ENCODE peak calls at places on chromosomes 3 and 15, in nine cellular contexts. B is body of pancreas, X is sigmoid colon, L is esophagus muscularis mucosa, T is ovary, Y is suprapubic skin, M is A549, S is IMR-90, C is gastrocnemius medialis. J is an unnamed sample.
A peak's percentile ranks its signal among the peaks of the same experiment; 100 is the strongest.

GRCh38 chr3:194632211-194632982 is 822 bp downstream of the TMEM44 start:
- DNase-seq in B (peak; percentile 17), X (peak; percentile 62), L (no peak), T (peak; percentile 30), Y (no peak), M (peak; percentile 24), S (peak; percentile 38), C (no peak), J (peak; percentile 83)

GRCh38 chr3:143998266-143998665 is 26.6 kb downstream of the DIPK2A start:
- DNase-seq in B (no peak), X (no peak), L (no peak), T (no peak), Y (no peak), M (no peak), S (peak; percentile 72), C (no peak), J (peak; percentile 19)

GRCh38 chr3:184566441-184567414 is 5.1 kb downstream of the EPHB3 start:
- DNase-seq in B (peak; percentile 60), X (no peak), L (no peak), T (no peak), Y (no peak), M (no peak), S (no peak), C (no peak), J (peak; percentile 74)

GRCh38 chr3:8891774-8892173 is 71.5 kb downstream of the RAD18 start:
- DNase-seq in B (no peak), X (no peak), L (no peak), T (no peak), Y (no peak), M (no peak), S (no peak), C (no peak), J (no peak)

GRCh38 chr15:80105193-80105984 is 45.9 kb downstream of the ZFAND6 start:
- DNase-seq in B (no peak), X (no peak), L (no peak), T (no peak), Y (no peak), M (no peak), S (peak; percentile 89), C (no peak), J (no peak)

GRCh38 chr3:107525954-107526305 is 3.2 kb downstream of the BBX start:
- DNase-seq in B (no peak), X (no peak), L (no peak), T (no peak), Y (no peak), M (no peak), S (no peak), C (no peak), J (no peak)

GRCh38 chr3:69197922-69198540 is 75.6 kb upstream of the LMOD3 start:
- DNase-seq in B (no peak), X (no peak), L (no peak), T (no peak), Y (no peak), M (no peak), S (no peak), C (no peak), J (no peak)

GRCh38 chr3:165192610-165193192 is 3.5 kb downstream of the SLITRK3 start:
- DNase-seq in B (no peak), X (no peak), L (no peak), T (no peak), Y (no peak), M (no peak), S (no peak), C (no peak), J (no peak)

GRCh38 chr15:73991260-73991659 is 835 bp downstream of the STOML1 start:
- DNase-seq in B (peak; percentile 54), X (peak; percentile 91), L (no peak), T (peak; percentile 74), Y (peak; percentile 83), M (no peak), S (no peak), C (no peak), J (no peak)

DNA sequence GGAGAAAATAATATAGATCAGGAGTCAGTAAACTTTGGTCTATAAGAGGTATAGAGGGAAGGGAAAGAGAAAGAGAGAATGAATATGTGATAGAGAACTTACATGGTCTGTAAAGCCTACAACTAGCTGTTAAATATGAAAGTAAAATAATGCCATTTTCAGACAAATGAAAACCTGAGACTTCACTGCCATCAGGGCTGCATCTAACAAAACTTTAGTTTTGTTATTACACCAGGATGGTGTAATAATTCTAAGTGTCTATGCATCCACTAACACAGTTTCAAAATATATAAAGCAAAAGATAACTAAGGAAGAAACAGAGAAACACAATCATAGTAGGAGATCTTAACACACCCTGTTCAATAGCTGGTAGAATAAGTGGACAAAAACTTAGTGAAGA is 217.7 kb downstream of the KLF13 start:
- DNase-seq in B (no peak), X (no peak), L (no peak), T (no peak), Y (no peak), M (no peak), S (no peak), C (no peak), J (no peak)
- H3K4me3 ChIP-seq in B (no peak overlapping the region), X (no peak overlapping the region), L (no peak overlapping the region), T (no peak overlapping the region), Y (no peak overlapping the region), M (no peak overlapping the region), S (no peak overlapping the region), C (no peak overlapping the region), J (no peak overlapping the region)

DNA sequence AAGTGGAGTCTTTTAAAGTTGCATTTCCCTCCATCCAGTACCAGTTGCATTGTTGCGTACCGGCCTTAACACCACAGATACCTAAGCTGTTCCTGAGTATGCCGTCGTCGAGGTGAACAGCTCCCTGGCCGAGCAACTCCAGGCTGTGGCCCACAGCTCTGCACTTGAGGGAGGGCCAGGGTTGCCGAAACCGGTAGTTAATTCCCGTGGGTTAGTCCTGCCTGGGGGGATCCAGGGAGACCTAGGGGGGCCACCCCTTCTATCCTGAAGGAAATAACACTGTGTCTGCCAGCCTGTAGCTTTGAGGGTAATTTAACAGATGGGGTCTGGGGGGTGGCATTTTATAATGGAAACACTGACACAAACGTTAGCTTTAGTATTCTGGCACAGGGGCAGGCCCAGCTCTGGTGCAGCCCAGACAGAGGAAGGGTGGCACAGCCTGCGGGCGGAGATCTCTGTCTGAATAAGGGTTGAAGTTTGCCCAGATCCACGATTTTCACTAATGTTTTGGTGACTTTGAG is 60.8 kb downstream of the RGMA start:
- DNase-seq in B (no peak), X (peak; percentile 68), L (no peak), T (peak; percentile 30), Y (peak; percentile 65), M (no peak), S (no peak), C (no peak), J (no peak)
- TF ChIP-seq POLR2A in B (no peak), X (no peak), L (no peak), T (no peak), Y (no peak), M (no peak), S (no peak), C (no peak), J (no peak)

GRCh38 chr3:64685800-64686445 is 1.9 kb downstream of the ADAMTS9 start:
- DNase-seq in B (peak; percentile 79), X (peak; percentile 99), L (peak; percentile 96), T (peak; percentile 98), Y (peak; percentile 91), M (peak; percentile 22), S (peak; percentile 88), C (peak; percentile 92), J (peak; percentile 88)
- TF ChIP-seq CTCF in B (no peak), X (peak; percentile 31), L (peak; percentile 64), T (peak; percentile 27), Y (peak; percentile 36), M (peak; percentile 14), S (peak; percentile 35), C (peak; percentile 49), J (no peak)

DNA sequence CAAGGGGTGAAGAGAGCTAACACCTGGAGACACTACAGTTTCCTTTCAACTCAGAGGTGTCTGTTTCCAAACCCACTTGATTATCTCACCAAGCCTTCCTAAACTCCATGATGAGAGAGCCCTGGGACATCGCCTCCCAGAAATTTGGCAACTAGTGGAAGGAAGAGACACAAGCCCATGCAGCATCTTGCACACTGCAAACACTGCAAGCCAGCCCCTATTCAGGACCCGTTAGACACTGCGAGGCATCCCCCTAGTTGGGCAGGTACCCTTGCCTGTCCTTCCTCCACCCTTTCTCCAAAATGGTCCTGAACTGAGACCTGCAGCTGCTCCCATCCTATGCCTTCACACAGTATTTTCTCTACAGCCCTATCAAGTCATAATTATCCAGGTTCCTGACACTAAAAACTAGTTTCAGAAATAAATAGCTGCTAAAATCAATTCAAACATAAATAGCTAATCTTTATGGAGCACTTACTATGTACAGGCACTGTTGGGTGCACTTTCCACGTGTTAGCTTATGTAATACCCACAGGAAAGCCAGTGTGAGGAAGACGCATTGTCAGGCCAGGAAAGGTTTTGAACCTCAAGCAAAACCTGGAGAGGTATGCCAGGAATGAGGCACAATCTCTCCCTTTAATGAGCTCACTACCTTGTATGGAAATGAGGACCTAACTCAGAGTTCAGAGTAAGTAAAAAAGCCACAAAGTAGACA is 2.8 kb downstream of the MAGI1 start:
- DNase-seq in B (no peak), X (no peak), L (no peak), T (no peak), Y (no peak), M (no peak), S (no peak), C (no peak), J (no peak)
- H3K4me3 ChIP-seq in B (no peak overlapping the region), X (peak overlapping the region; percentile 70), L (peak overlapping the region; percentile 71), T (no peak overlapping the region), Y (peak overlapping the region; percentile 71), M (no peak overlapping the region), S (no peak overlapping the region), C (peak overlapping the region; percentile 2), J (no peak overlapping the region)

DNA sequence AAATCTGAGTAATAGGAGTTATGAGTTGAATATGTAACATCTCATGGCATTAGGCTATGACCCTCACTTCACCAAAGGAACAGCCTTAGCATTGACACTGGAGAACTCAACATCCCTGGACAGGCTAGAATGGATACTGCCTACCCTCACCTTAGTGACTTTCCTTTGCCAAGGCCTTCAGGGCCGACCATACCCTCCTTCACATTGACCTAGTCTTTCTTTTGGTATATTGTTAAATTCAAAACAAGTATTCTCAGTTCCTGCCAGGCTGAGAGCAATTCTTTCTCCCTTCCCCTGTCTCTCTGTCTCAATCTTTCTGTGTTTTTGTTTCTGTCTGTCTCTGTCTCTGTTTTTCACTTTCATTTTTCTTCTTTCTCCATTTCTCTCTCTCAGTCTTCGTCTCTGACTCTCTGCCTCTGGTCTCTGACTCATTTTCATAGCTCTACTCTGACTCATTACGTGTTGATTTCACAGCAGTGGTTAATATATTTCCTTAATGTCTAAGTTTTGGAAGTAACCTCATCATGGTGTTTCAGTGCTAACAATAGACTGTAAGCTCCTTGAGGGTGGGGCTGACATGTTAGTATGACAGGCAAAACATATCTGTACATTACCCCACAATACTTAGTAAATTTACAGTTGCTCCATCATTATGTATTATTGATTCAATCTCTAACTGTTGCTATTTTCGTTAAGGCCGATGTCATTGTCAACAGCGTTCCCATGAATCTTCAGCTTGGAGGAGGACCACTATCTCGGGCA is 32.5 kb downstream of the PARP15 start:
- DNase-seq in B (no peak), X (no peak), L (no peak), T (no peak), Y (no peak), M (peak; percentile 46), S (peak; percentile 89), C (no peak), J (no peak)
- TF ChIP-seq POLR2A in B (no peak), X (no peak), L (no peak), T (no peak), Y (no peak), M (no peak), S (no peak), C (no peak), J (no peak)